ENCODE peak calls at places on chromosomes 16 and 17, in six cellular contexts. H is cerebellar cortex, R is NCI-H446, Q is head of caudate nucleus, U is GM23338, J is memory B cell. O is an unnamed sample.

GRCh38 chr17:1398900-1399299 is 1.1 kb downstream of the YWHAE start:
- DNase-seq in R (no peak), J (no peak), H (no peak), U (no peak), Q (no peak), O (no peak)

GRCh38 chr16:82636958-82637357 is 10.2 kb downstream of the CDH13 start:
- DNase-seq in Q (no peak), H (no peak), U (no peak), R (no peak), J (no peak), O (no peak)

GRCh38 chr17:73371846-73372245 is 60.0 kb upstream of the CDC42EP4 start:
- DNase-seq in R (no peak), Q (no peak), J (no peak), U (no peak), H (no peak), O (no peak)

GRCh38 chr17:16023881-16024280 is 24.3 kb downstream of the TTC19 start:
- DNase-seq in H (no peak), U (no peak), J (no peak), R (no peak), Q (no peak), O (no peak)

GRCh38 chr17:81365148-81365600 is 30.1 kb upstream of the BAHCC1 start:
- DNase-seq in R (no peak), J (no peak), U (peak; percentile 69), H (no peak), Q (no peak), O (peak; percentile 56)

GRCh38 chr16:2712546-2712945 is 7.5 kb downstream of the PRSS27 start:
- DNase-seq in J (no peak), U (no peak), Q (no peak), R (no peak), H (no peak), O (no peak)

GRCh38 chr16:51009813-51010212 is 141.3 kb downstream of the SALL1 start:
- DNase-seq in H (no peak), R (no peak), Q (no peak), J (no peak), U (no peak), O (no peak)

GRCh38 chr16:3193221-3194212 is 5.5 kb downstream of the OR1F1 start:
- DNase-seq in R (no peak), Q (no peak), H (no peak), J (no peak), U (no peak), O (no peak)

GRCh38 chr16:67277294-67277998 is 1.9 kb upstream of the PLEKHG4 start:
- DNase-seq in U (no peak), Q (no peak), R (no peak), J (no peak), H (no peak), O (no peak)

GRCh38 chr16:89431158-89431584 is 59.2 kb downstream of the ANKRD11 start:
- DNase-seq in H (no peak), J (no peak), R (no peak), Q (no peak), U (no peak), O (no peak)

GRCh38 chr17:74455025-74455585 is 11.3 kb upstream of the CD300A start:
- DNase-seq in J (no peak), R (no peak), Q (no peak), H (no peak), U (peak; percentile 44), O (no peak)

GRCh38 chr17:10879110-10879509 is 41.2 kb upstream of the PIRT start:
- DNase-seq in J (no peak), Q (peak; percentile 43), R (no peak), H (peak; percentile 15), U (peak; percentile 12), O (peak; percentile 48)

GRCh38 chr16:31129568-31130335 is 5.8 kb downstream of the PRSS8 start:
- DNase-seq in H (no peak), Q (no peak), U (no peak), R (no peak), J (no peak), O (no peak)

GRCh38 chr16:48271728-48272127 is 24.4 kb upstream of the ABCC11 start:
- DNase-seq in H (no peak), J (no peak), R (no peak), U (no peak), Q (no peak), O (no peak)

GRCh38 chr17:75806822-75807500 is 22.4 kb downstream of the UNK start:
- DNase-seq in Q (no peak), H (no peak), U (no peak), J (no peak), R (no peak), O (no peak)

GRCh38 chr17:8857919-8858318 is 9.6 kb downstream of the PIK3R6 start:
- DNase-seq in Q (no peak), H (no peak), J (peak; percentile 38), U (peak; percentile 46), R (no peak), O (no peak)

GRCh38 chr17:39962642-39963220 is at the start of gene GSDMA:
- DNase-seq in Q (no peak), R (no peak), H (no peak), U (no peak), J (no peak), O (no peak)

GRCh38 chr16:12291989-12292759 is 315.6 kb downstream of the SNX29 start:
- DNase-seq in H (peak; percentile 9), R (no peak), U (no peak), J (no peak), Q (no peak), O (no peak)

GRCh38 chr17:43416998-43417891 is 18.5 kb downstream of the ARL4D start:
- DNase-seq in H (peak; percentile 55), J (no peak), R (peak; percentile 14), U (no peak), Q (peak; percentile 87), O (no peak)

GRCh38 chr17:55990332-55991006 is 162.8 kb upstream of the ANKFN1 start:
- DNase-seq in Q (no peak), R (no peak), J (no peak), U (peak; percentile 55), H (no peak), O (peak; percentile 17)

GRCh38 chr16:77238593-77238992 is 39.4 kb downstream of the SYCE1L start:
- DNase-seq in Q (no peak), U (no peak), H (peak; percentile 94), J (no peak), R (no peak), O (no peak)

GRCh38 chr17:76398523-76399174 is 14.2 kb downstream of the SPHK1 start:
- DNase-seq in H (no peak), J (no peak), Q (no peak), U (no peak), R (no peak), O (no peak)

GRCh38 chr16:456891-457483 is 31.5 kb downstream of the RAB11FIP3 start:
- DNase-seq in R (no peak), U (no peak), J (no peak), Q (no peak), H (no peak), O (peak; percentile 42)

GRCh38 chr16:67431805-67432476 is 1.0 kb downstream of the HSD11B2 start:
- DNase-seq in H (no peak), J (no peak), R (no peak), U (peak; percentile 65), Q (no peak), O (peak; percentile 74)

GRCh38 chr16:4260360-4260759 is 12.5 kb downstream of the TFAP4 start:
- DNase-seq in Q (no peak), R (no peak), J (no peak), U (no peak), H (no peak), O (no peak)

GRCh38 chr16:55955845-55956244 is 80.7 kb upstream of the CES5A start:
- DNase-seq in Q (peak; percentile 42), U (no peak), J (no peak), R (no peak), H (no peak), O (no peak)

GRCh38 chr17:41211845-41212466 is 14.5 kb upstream of the KRTAP9-2 start:
- DNase-seq in J (no peak), R (no peak), H (no peak), U (no peak), Q (no peak), O (no peak)

GRCh38 chr17:45430738-45431530 is 1.7 kb downstream of the ARHGAP27 start:
- DNase-seq in J (no peak), R (no peak), U (peak; percentile 86), Q (no peak), H (no peak), O (peak; percentile 64)

GRCh38 chr17:29076722-29077121 is 33.8 kb downstream of the PIPOX start:
- DNase-seq in J (no peak), U (peak; percentile 76), R (no peak), Q (peak; percentile 73), H (no peak), O (no peak)

GRCh38 chr16:23465179-23465578 is 12.2 kb upstream of the COG7 start:
- DNase-seq in J (no peak), H (no peak), U (no peak), R (no peak), Q (no peak), O (no peak)

GRCh38 chr17:15436399-15437369 is 30.7 kb downstream of the CDRT4 start:
- DNase-seq in H (peak; percentile 13), U (peak; percentile 62), R (no peak), J (no peak), Q (peak; percentile 72), O (peak; percentile 57)

GRCh38 chr16:66844342-66845079 is at the start of gene CA7:
- DNase-seq in R (no peak), Q (no peak), U (peak; percentile 62), J (no peak), H (no peak), O (peak; percentile 79)

GRCh38 chr17:65434251-65434650 is 127.2 kb downstream of the AXIN2 start:
- DNase-seq in J (no peak), Q (no peak), R (no peak), H (no peak), U (no peak), O (no peak)